ENCODE peak calls at places on chromosomes 16 and 17, in eight cellular contexts. R, O, Q, N, J, E, Y and W are unnamed samples.

GRCh38 chr17:3710951-3711383 is 12.7 kb upstream of the HASPIN start:
- DNase-seq in R (no peak), O (peak), Q (no peak), N (peak), J (no peak), E (peak), Y (no peak), W (no peak)

GRCh38 chr16:68367034-68367433 is 56.2 kb downstream of the PRMT7 start:
- DNase-seq in R (no peak), O (peak), Q (peak), N (peak), J (no peak), E (peak), Y (no peak), W (no peak)

GRCh38 chr16:78199325-78200022 is 100.0 kb downstream of the WWOX start:
- DNase-seq in R (no peak), O (no peak), Q (no peak), N (no peak), J (no peak), E (no peak), Y (no peak), W (no peak)

GRCh38 chr17:73255671-73256181 is 6.0 kb downstream of the CPSF4L start:
- DNase-seq in R (peak), O (peak), Q (peak), N (peak), J (no peak), E (peak), Y (peak), W (peak)

GRCh38 chr17:78838574-78839005 is 2.0 kb downstream of the USP36 start:
- DNase-seq in R (no peak), O (no peak), Q (no peak), N (no peak), J (no peak), E (no peak), Y (no peak), W (peak)

GRCh38 chr16:27235055-27235937 is 32.0 kb downstream of the KDM8 start:
- DNase-seq in R (no peak), O (peak), Q (peak), N (peak), J (peak), E (peak), Y (peak), W (peak)

GRCh38 chr16:72198021-72198420 is 26.1 kb upstream of the PMFBP1 start:
- DNase-seq in R (no peak), O (no peak), Q (no peak), N (no peak), J (no peak), E (no peak), Y (peak), W (no peak)

GRCh38 chr17:78364436-78365281 is 4.8 kb upstream of the SOCS3 start:
- DNase-seq in R (no peak), O (no peak), Q (no peak), N (no peak), J (no peak), E (peak), Y (no peak), W (no peak)

GRCh38 chr17:68587847-68588246 is 13.3 kb downstream of the FAM20A start:
- DNase-seq in R (no peak), O (no peak), Q (no peak), N (no peak), J (no peak), E (no peak), Y (no peak), W (no peak)

GRCh38 chr17:50396261-50397110 is 837 bp downstream of the LRRC59 start:
- DNase-seq in R (no peak), O (no peak), Q (no peak), N (peak), J (peak), E (no peak), Y (no peak), W (peak)

GRCh38 chr17:20284018-20284417 is 183.3 kb downstream of the LGALS9B start:
- DNase-seq in R (no peak), O (no peak), Q (no peak), N (no peak), J (no peak), E (no peak), Y (no peak), W (no peak)

GRCh38 chr16:50591209-50591608 is 43.0 kb downstream of the NKD1 start:
- DNase-seq in R (no peak), O (no peak), Q (no peak), N (no peak), J (no peak), E (no peak), Y (no peak), W (no peak)

GRCh38 chr16:23182675-23183485 is at the start of gene SCNN1G:
- DNase-seq in R (no peak), O (no peak), Q (no peak), N (no peak), J (peak), E (peak), Y (no peak), W (peak)

GRCh38 chr16:57509231-57509923 is 23.1 kb upstream of the DOK4 start:
- DNase-seq in R (no peak), O (no peak), Q (no peak), N (no peak), J (no peak), E (no peak), Y (no peak), W (peak)

GRCh38 chr16:21946889-21947635 is 6.1 kb upstream of the UQCRC2 start:
- DNase-seq in R (no peak), O (no peak), Q (no peak), N (no peak), J (no peak), E (no peak), Y (no peak), W (no peak)

GRCh38 chr17:28549274-28550132 is 2.9 kb downstream of the UNC119 start:
- DNase-seq in R (peak), O (peak), Q (no peak), N (no peak), J (no peak), E (no peak), Y (no peak), W (no peak)

GRCh38 chr16:75379339-75379738 is 54.0 kb downstream of the CFDP1 start:
- DNase-seq in R (no peak), O (no peak), Q (no peak), N (no peak), J (no peak), E (no peak), Y (no peak), W (no peak)

GRCh38 chr17:18240449-18240848 is 15.0 kb downstream of the LLGL1 start:
- DNase-seq in R (no peak), O (no peak), Q (no peak), N (no peak), J (no peak), E (no peak), Y (no peak), W (no peak)

GRCh38 chr17:5555254-5555653 is 29.1 kb downstream of the NLRP1 start:
- DNase-seq in R (no peak), O (no peak), Q (no peak), N (no peak), J (no peak), E (no peak), Y (no peak), W (no peak)

GRCh38 chr17:81717049-81717765 is 5.1 kb downstream of the SLC25A10 start:
- DNase-seq in R (no peak), O (no peak), Q (no peak), N (no peak), J (peak), E (no peak), Y (no peak), W (no peak)

GRCh38 chr16:58507963-58508670 is 7.2 kb upstream of the SETD6 start:
- DNase-seq in R (no peak), O (no peak), Q (no peak), N (no peak), J (no peak), E (no peak), Y (no peak), W (peak)

GRCh38 chr17:69761767-69762321 is 313.2 kb upstream of the KCNJ16 start:
- DNase-seq in R (no peak), O (no peak), Q (no peak), N (peak), J (no peak), E (no peak), Y (no peak), W (no peak)

GRCh38 chr16:69123894-69124293 is 8.5 kb downstream of the CHTF8 start:
- DNase-seq in R (no peak), O (peak), Q (peak), N (no peak), J (peak), E (no peak), Y (peak), W (no peak)

GRCh38 chr16:3459401-3460090 is 16.1 kb downstream of the NAA60 start:
- DNase-seq in R (no peak), O (peak), Q (no peak), N (no peak), J (no peak), E (no peak), Y (no peak), W (no peak)

GRCh38 chr17:15232517-15232915 is 32.6 kb downstream of the PMP22 start:
- DNase-seq in R (no peak), O (no peak), Q (no peak), N (no peak), J (no peak), E (no peak), Y (no peak), W (no peak)

GRCh38 chr16:27777527-27777926 is 227.6 kb downstream of the KATNIP start:
- DNase-seq in R (no peak), O (no peak), Q (no peak), N (no peak), J (no peak), E (no peak), Y (no peak), W (no peak)